ENCODE peak calls at places on chromosomes 7 and 10, in seven cellular contexts. A is H9; S is cardiac muscle cell; G is uterus; Q is CD4-positive, alpha-beta memory T cell; I is endothelial cell of umbilical vein; U is psoas muscle. E is an unnamed sample. For H3K4me1 and H3K9me3, the result is how much of the 10 kb centered on the place peaks cover.

GRCh38 chr7:152568972-152569371 is 107.0 kb downstream of the XRCC2 start:
- DNase-seq in Q (no peak), G (no peak), S (no peak), A (no peak), I (no peak), U (no peak), E (peak)

GRCh38 chr7:130292682-130293257 is at the start of gene CPA4:
- DNase-seq in U (peak), G (no peak), S (no peak), I (peak), Q (no peak), A (no peak), E (peak)

GRCh38 chr7:55087521-55087961 is 68.7 kb downstream of the EGFR start:
- DNase-seq in A (no peak), U (no peak), G (no peak), I (no peak), S (no peak), Q (no peak), E (no peak)

GRCh38 chr7:47293884-47294568 is 287.9 kb downstream of the TNS3 start:
- DNase-seq in S (no peak), U (peak), G (peak), A (no peak), Q (no peak), I (no peak), E (no peak)

GRCh38 chr10:102677736-102678354 is 33.6 kb downstream of the TRIM8 start:
- DNase-seq in I (no peak), Q (no peak), U (no peak), S (no peak), G (no peak), A (no peak), E (no peak)

GRCh38 chr7:41108821-41109220 is 594.1 kb downstream of the INHBA start:
- DNase-seq in A (no peak), Q (no peak), S (no peak), G (no peak), I (no peak), U (no peak), E (no peak)

GRCh38 chr10:49187950-49188761 is at the start of gene TMEM273:
- DNase-seq in A (no peak), S (no peak), U (peak), Q (no peak), G (peak), I (peak), E (peak)

GRCh38 chr10:15585303-15585715 is 134.4 kb downstream of the ITGA8 start:
- DNase-seq in G (peak), U (peak), S (peak), I (peak), A (peak), Q (no peak), E (peak)

GRCh38 chr7:126302639-126303038 is 950.1 kb downstream of the GRM8 start:
- DNase-seq in A (no peak), S (no peak), Q (no peak), I (no peak), U (no peak), G (no peak), E (no peak)

GRCh38 chr7:38007096-38007495 is 86.7 kb downstream of the EPDR1 start:
- DNase-seq in A (no peak), U (no peak), S (no peak), G (no peak), Q (no peak), I (no peak), E (no peak)

GRCh38 chr7:3943265-3943664 is 642.2 kb downstream of the SDK1 start:
- DNase-seq in G (no peak), I (no peak), A (no peak), U (no peak), Q (no peak), S (no peak), E (no peak)

GRCh38 chr10:97948822-97949221 is 81.6 kb downstream of the CRTAC1 start:
- DNase-seq in Q (no peak), A (no peak), G (no peak), S (no peak), I (no peak), U (no peak), E (no peak)

GRCh38 chr7:12570529-12571461 is at the start of gene SCIN:
- DNase-seq in S (peak), A (peak), G (no peak), I (peak), Q (peak), U (peak), E (no peak)

GRCh38 chr10:32049113-32049512 is 7.1 kb downstream of the KIF5B start:
- DNase-seq in U (no peak), I (no peak), Q (no peak), S (no peak), G (no peak), A (no peak), E (no peak)

GRCh38 chr10:3397231-3397630 is 224.6 kb upstream of the PITRM1 start:
- DNase-seq in S (no peak), I (no peak), G (no peak), U (no peak), Q (no peak), A (no peak), E (no peak)

GRCh38 chr7:104758504-104758903 is 255.5 kb upstream of the KMT2E start:
- DNase-seq in A (no peak), I (no peak), U (no peak), G (no peak), Q (no peak), S (no peak), E (no peak)

GRCh38 chr10:124917939-124918830 is 23.7 kb upstream of the ZRANB1 start:
- DNase-seq in Q (peak), S (no peak), I (peak), G (no peak), U (peak), A (no peak), E (no peak)

GRCh38 chr7:81484266-81484665 is 285.6 kb downstream of the HGF start:
- DNase-seq in G (peak), S (peak), I (peak), U (peak), Q (no peak), A (peak), E (peak)

GRCh38 chr10:31939797-31940708 is 11.4 kb upstream of the ARHGAP12 start:
- DNase-seq in S (no peak), U (no peak), Q (no peak), A (no peak), G (no peak), I (peak), E (no peak)

GRCh38 chr10:36802523-36803153 is 322.8 kb upstream of the ANKRD30A start:
- DNase-seq in S (no peak), G (no peak), U (no peak), I (no peak), Q (no peak), A (no peak), E (no peak)

GRCh38 chr7:20793686-20794394 is 7.2 kb upstream of the SP8 start:
- DNase-seq in S (no peak), G (no peak), A (peak), U (no peak), Q (no peak), I (peak), E (no peak)

GRCh38 chr10:51020175-51020574 is 54.1 kb upstream of the PRKG1 start:
- DNase-seq in A (no peak), S (no peak), G (no peak), I (no peak), Q (no peak), U (no peak), E (no peak)
- H3K4me1 ChIP-seq in A (under half), S (under half), G (under half), I (under half), Q (under half), U (under half), E (half or more)

GRCh38 chr7:93547716-93548115 is 26.8 kb downstream of the CALCR start:
- DNase-seq in G (no peak), Q (no peak), U (no peak), A (no peak), I (no peak), S (no peak), E (no peak)

GRCh38 chr7:93544686-93545085 is 29.8 kb downstream of the CALCR start:
- DNase-seq in S (no peak), I (no peak), Q (no peak), A (no peak), U (no peak), G (no peak), E (no peak)
- H3K9me3 ChIP-seq in S (under half), I (under half), Q (under half), A (under half), U (under half), G (under half), E (under half)

GRCh38 chr7:129127154-129127553 is 17.4 kb upstream of the TSPAN33 start:
- DNase-seq in U (no peak), S (no peak), Q (no peak), I (no peak), G (no peak), A (no peak), E (no peak)
- H3K4me1 ChIP-seq in U (under half), S (under half), Q (under half), I (under half), G (under half), A (under half), E (under half)

GRCh38 chr10:133009218-133009954 is 67.0 kb upstream of the CFAP46 start:
- DNase-seq in I (no peak), G (no peak), A (no peak), Q (no peak), U (peak), S (peak), E (peak)

GRCh38 chr10:133012573-133013359 is 70.4 kb upstream of the CFAP46 start:
- DNase-seq in S (no peak), Q (no peak), A (no peak), I (no peak), U (peak), G (no peak), E (peak)

GRCh38 chr10:133010095-133010837 is 67.9 kb upstream of the CFAP46 start:
- DNase-seq in S (no peak), G (no peak), A (no peak), U (no peak), Q (no peak), I (peak), E (no peak)

GRCh38 chr10:133013478-133013877 is 71.1 kb upstream of the CFAP46 start:
- DNase-seq in G (no peak), I (no peak), A (no peak), U (no peak), S (no peak), Q (no peak), E (no peak)

DNA sequence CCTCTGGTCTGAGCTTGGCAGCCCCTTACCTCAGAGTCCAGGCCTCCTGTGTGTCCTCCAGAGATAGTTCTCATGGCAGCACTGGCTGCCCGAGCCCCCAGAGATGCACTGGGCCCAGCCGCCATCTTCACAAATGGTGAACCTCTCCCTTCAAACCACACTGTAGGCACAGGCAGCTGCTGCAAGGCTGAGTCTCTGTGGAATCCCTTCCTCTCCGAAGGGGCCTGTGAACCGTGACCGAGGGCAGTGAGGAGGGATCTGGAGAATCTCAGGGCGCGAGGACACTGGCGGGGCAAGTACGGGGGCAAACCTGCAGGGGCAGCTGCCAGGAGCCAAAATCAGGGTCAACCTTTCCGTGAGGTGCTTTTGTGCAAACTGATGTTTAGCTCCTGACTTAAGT is 69.5 kb upstream of the CFAP46 start:
- DNase-seq in G (no peak), S (no peak), I (no peak), U (no peak), Q (no peak), A (no peak), E (no peak)
- H3K9me3 ChIP-seq in G (under half), S (under half), I (under half), U (under half), Q (under half), A (under half), E (under half)

E was measured in tibial artery.